ENCODE peak calls at places on chromosomes 12 and 14, in five cellular contexts. R is PC-3, Q is endothelial cell of umbilical vein, Y is fibroblast of lung, U is mesenchymal stem cell. D is an unnamed sample. For H3K27me3, the result is how much of the 10 kb centered on the place peaks cover.

GRCh38 chr12:129215436-129216025 is 362.3 kb downstream of the GLT1D1 start:
- DNase-seq in R (no peak), Q (no peak), Y (peak), U (no peak), D (no peak)

GRCh38 chr12:128844031-128844635 is 9.1 kb upstream of the GLT1D1 start:
- DNase-seq in R (no peak), Q (no peak), Y (no peak), U (no peak), D (no peak)

GRCh38 chr12:47949441-47950341 is 13.7 kb upstream of the TMEM106C start:
- DNase-seq in R (peak), Q (peak), Y (peak), U (peak), D (peak)

GRCh38 chr12:105226219-105226618 is 9.8 kb downstream of the APPL2 start:
- DNase-seq in R (no peak), Q (peak), Y (peak), U (peak), D (peak)

GRCh38 chr12:121085113-121085841 is 46.2 kb upstream of the OASL start:
- DNase-seq in R (no peak), Q (no peak), Y (no peak), U (no peak), D (peak)

GRCh38 chr12:116123511-116124258 is 153.8 kb downstream of the MED13L start:
- DNase-seq in R (peak), Q (peak), Y (peak), U (peak), D (peak)

GRCh38 chr12:9115731-9116689 is at the start of gene A2M:
- DNase-seq in R (no peak), Q (peak), Y (peak), U (peak), D (peak)

GRCh38 chr12:70091021-70091521 is 152.2 kb upstream of the CNOT2 start:
- DNase-seq in R (no peak), Q (peak), Y (no peak), U (no peak), D (no peak)

GRCh38 chr12:55720894-55721444 is 776 bp downstream of the RDH5 start:
- DNase-seq in R (peak), Q (peak), Y (peak), U (peak), D (peak)

GRCh38 chr12:43957732-43958131 is 121.9 kb downstream of the TMEM117 start:
- DNase-seq in R (peak), Q (peak), Y (peak), U (peak), D (peak)

GRCh38 chr12:25675808-25676207 is 122.7 kb upstream of the LMNTD1 start:
- DNase-seq in R (no peak), Q (no peak), Y (peak), U (no peak), D (no peak)

GRCh38 chr12:47985596-47986265 is 18.5 kb downstream of the COL2A1 start:
- DNase-seq in R (no peak), Q (no peak), Y (no peak), U (no peak), D (no peak)

GRCh38 chr14:44494125-44494524 is 13.0 kb downstream of the FSCB start:
- DNase-seq in R (peak), Q (no peak), Y (no peak), U (peak), D (no peak)
- H3K27me3 ChIP-seq in R (under half), Q (under half), Y (under half), U (under half), D (under half)

GRCh38 chr14:51677738-51678137 is 26.0 kb downstream of the FRMD6 start:
- DNase-seq in R (no peak), Q (no peak), Y (no peak), U (no peak), D (no peak)

GRCh38 chr14:51684760-51685159 is 33.0 kb downstream of the FRMD6 start:
- DNase-seq in R (no peak), Q (no peak), Y (no peak), U (peak), D (peak)

GRCh38 chr14:51682411-51682810 is 30.7 kb downstream of the FRMD6 start:
- DNase-seq in R (no peak), Q (no peak), Y (peak), U (peak), D (peak)

GRCh38 chr14:51680031-51680430 is 28.3 kb downstream of the FRMD6 start:
- DNase-seq in R (no peak), Q (no peak), Y (no peak), U (peak), D (no peak)

GRCh38 chr14:51681411-51681810 is 29.7 kb downstream of the FRMD6 start:
- DNase-seq in R (no peak), Q (no peak), Y (no peak), U (no peak), D (no peak)
- H3K9ac ChIP-seq in R (no peak), Q (no peak), Y (no peak), U (peak), D (peak)

GRCh38 chr14:75738192-75738591 is 77.1 kb downstream of the TTLL5 start:
- DNase-seq in R (no peak), Q (peak), Y (no peak), U (no peak), D (no peak)

GRCh38 chr14:75732888-75733287 is 71.8 kb downstream of the TTLL5 start:
- DNase-seq in R (no peak), Q (no peak), Y (no peak), U (no peak), D (no peak)

GRCh38 chr14:75736845-75737485 is 75.9 kb downstream of the TTLL5 start:
- DNase-seq in R (peak), Q (no peak), Y (peak), U (no peak), D (no peak)

GRCh38 chr14:75734848-75735247 is 73.8 kb downstream of the TTLL5 start:
- DNase-seq in R (no peak), Q (no peak), Y (no peak), U (no peak), D (no peak)
- H3K27me3 ChIP-seq in R (under half), Q (under half), Y (under half), U (under half), D (under half)

DNA sequence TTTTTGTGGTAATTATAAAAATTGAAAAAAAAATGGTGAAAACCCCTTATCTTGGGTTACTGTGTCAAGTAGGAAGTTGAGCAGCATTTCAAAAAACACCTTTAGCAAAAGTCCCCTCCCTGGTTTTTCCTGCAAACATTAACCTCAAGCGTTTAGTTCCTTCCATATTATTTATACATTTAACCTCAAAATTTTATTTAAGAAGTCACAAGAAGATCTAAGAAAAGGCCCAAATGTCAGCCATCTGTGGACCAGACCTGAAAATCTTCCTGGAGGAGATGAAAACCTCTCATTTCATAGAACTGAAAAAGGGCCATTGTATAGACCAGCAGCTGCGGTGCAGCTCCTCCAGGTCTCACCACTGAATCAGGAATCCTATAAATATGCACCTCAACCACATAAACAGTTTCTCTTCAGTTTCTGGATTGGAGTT is 40.4 kb upstream of the BTG1 start:
- DNase-seq in R (no peak), Q (no peak), Y (no peak), U (no peak), D (no peak)
- H3K9ac ChIP-seq in R (no peak), Q (no peak), Y (no peak), U (no peak), D (no peak)

GRCh38 chr14:104250175-104250574 is 111.8 kb downstream of the KIF26A start:
- DNase-seq in R (no peak), Q (no peak), Y (no peak), U (no peak), D (no peak)
- H3K27me3 ChIP-seq in R (under half), Q (under half), Y (under half), U (under half), D (under half)

GRCh38 chr12:6425588-6426531 is 18.9 kb upstream of the CD27 start:
- DNase-seq in R (no peak), Q (no peak), Y (no peak), U (no peak), D (no peak)

GRCh38 chr12:6424848-6425247 is 19.9 kb upstream of the CD27 start:
- DNase-seq in R (no peak), Q (no peak), Y (no peak), U (no peak), D (no peak)

GRCh38 chr12:6420364-6420763 is 24.4 kb upstream of the CD27 start:
- DNase-seq in R (peak), Q (no peak), Y (no peak), U (no peak), D (no peak)

GRCh38 chr12:6424008-6424347 is 20.8 kb upstream of the CD27 start:
- DNase-seq in R (no peak), Q (no peak), Y (no peak), U (no peak), D (no peak)

DNA sequence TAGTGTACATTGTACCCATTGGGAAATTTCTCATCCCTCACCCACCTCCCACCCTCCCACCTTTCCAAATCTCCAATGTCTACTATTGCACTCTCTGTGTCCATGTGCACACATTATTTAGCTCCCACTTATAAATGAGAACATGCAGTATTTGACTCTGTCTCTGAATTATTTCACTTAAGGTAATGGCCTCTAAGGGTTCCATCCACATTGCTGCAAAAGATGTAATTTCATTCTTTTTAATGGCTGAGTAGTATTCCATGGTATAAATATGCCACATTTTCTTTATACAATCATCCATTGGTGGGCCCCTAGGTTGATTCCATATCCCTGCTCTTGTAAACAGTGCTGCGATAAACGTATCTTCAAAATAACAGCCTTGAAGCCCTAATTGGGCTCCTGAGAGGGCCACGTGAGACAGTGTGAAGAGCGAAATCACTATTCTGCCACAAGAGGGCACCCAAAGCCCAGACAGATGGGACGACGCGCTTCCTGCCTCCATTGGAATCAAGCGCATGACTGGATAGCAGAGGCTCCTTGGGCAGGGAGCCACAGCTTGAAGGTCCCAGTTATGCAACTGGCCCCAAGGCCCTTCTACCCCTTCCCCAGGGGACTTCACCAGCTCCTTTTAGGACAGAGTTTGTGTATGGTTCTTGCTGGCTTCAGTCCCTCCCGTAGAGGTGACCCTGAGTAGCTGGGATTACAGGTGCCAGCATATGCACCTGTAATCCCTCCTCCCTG is 21.3 kb upstream of the CD27 start:
- DNase-seq in R (peak), Q (peak), Y (peak), U (peak), D (peak)
- H3K9ac ChIP-seq in R (no peak), Q (no peak), Y (no peak), U (peak), D (no peak)

DNA sequence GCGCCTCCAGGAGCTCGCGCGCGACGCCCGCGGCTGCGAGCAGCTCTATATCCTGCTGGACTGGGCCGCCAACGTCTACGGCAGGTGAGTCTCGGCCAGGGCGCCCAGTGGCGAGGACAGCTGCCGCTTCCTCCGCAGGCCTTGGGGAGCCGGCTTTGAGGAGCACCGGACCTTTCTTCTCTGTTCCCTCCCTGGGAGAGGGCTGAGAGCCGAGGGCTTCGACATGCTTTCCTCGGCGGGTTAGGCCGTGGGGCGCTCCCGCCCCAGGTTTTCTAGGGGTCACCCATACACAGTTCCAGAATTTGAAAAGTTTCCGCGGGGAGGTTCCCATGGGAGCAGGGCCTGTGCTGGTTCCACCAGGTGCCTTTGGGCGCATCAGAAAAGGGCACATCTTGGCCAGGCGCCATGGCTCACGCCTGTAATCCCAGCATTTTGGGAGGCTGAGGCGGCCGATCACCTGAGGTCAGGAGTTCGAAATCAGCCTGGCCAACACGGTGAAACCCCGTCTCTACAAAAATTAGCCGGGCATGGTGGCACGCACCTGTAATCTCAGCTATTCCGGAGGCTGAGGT is 8.2 kb downstream of the EXOC3L4 start:
- DNase-seq in R (no peak), Q (no peak), Y (no peak), U (no peak), D (no peak)
- H3K27me3 ChIP-seq in R (under half), Q (under half), Y (under half), U (under half), D (under half)

GRCh38 chr14:96104469-96105057 is 65.4 kb downstream of the C14orf132 start:
- DNase-seq in R (peak), Q (peak), Y (peak), U (peak), D (peak)
- H3K9ac ChIP-seq in R (no peak), Q (no peak), Y (peak), U (peak), D (peak)

GRCh38 chr14:73249108-73249507 is 11.8 kb downstream of the PAPLN start:
- DNase-seq in R (no peak), Q (no peak), Y (no peak), U (no peak), D (no peak)
- H3K27me3 ChIP-seq in R (under half), Q (under half), Y (under half), U (under half), D (under half)

DNA sequence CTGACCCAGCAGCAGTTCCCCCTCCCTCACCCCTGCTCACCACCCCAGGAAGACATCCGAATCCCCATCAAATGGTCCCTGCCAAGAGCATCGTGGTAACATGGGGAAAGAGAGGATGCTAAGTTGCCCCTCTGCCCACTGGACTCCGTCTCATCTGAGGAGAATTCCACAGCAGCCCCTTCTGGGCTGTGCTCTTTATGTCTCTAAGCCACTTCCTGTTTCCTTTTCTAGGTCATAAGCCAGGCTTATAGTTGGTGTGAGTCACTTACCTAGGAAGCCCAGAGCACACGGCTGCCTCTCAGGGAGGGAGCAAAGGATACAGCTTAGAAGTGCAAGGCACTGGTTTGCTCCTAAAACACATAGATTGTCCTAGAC is 76.0 kb downstream of the VCPKMT start:
- DNase-seq in R (peak), Q (peak), Y (peak), U (peak), D (peak)
- H3K9ac ChIP-seq in R (peak), Q (peak), Y (no peak), U (peak), D (peak)

D was measured in GM23248.